ENCODE peak calls at places on chromosomes 11 and 22, in seven cellular contexts. B, E, J, I, R, V and H are unnamed samples.

GRCh38 chr11:73310661-73311393 is 2.8 kb downstream of the ARHGEF17 start:
- DNase-seq in B (no peak), E (no peak), J (no peak), I (no peak), R (no peak), V (no peak), H (no peak)

GRCh38 chr22:24768537-24769374 is 5.8 kb downstream of the PIWIL3 start:
- DNase-seq in B (peak; percentile 38), E (peak; percentile 85), J (no peak), I (peak; percentile 55), R (no peak), V (no peak), H (no peak)

GRCh38 chr11:122108192-122108799 is 7.7 kb downstream of the BLID start:
- DNase-seq in B (peak; percentile 36), E (no peak), J (peak; percentile 2), I (peak; percentile 29), R (no peak), V (no peak), H (no peak)

GRCh38 chr22:27129266-27129665 is 471.9 kb downstream of the MIAT start:
- DNase-seq in B (no peak), E (no peak), J (no peak), I (no peak), R (no peak), V (no peak), H (no peak)

GRCh38 chr11:61626580-61627380 is 45.9 kb upstream of the SYT7 start:
- DNase-seq in B (no peak), E (no peak), J (no peak), I (peak; percentile 34), R (no peak), V (no peak), H (no peak)

GRCh38 chr11:19422257-19422656 is 181.5 kb upstream of the E2F8 start:
- DNase-seq in B (no peak), E (no peak), J (no peak), I (no peak), R (no peak), V (no peak), H (no peak)

GRCh38 chr11:106047636-106048035 is 25.6 kb upstream of the MSANTD4 start:
- DNase-seq in B (no peak), E (no peak), J (no peak), I (no peak), R (no peak), V (no peak), H (no peak)

GRCh38 chr11:65662247-65662801 is 392 bp downstream of the RELA start:
- DNase-seq in B (no peak), E (no peak), J (no peak), I (no peak), R (no peak), V (no peak), H (no peak)

GRCh38 chr11:15969281-15969680 is 387.1 kb downstream of the SOX6 start:
- DNase-seq in B (peak; percentile 67), E (no peak), J (no peak), I (peak; percentile 43), R (no peak), V (peak; percentile 32), H (no peak)

GRCh38 chr11:47398011-47398410 is 10.4 kb upstream of the SLC39A13 start:
- DNase-seq in B (no peak), E (no peak), J (peak; percentile 5), I (no peak), R (no peak), V (no peak), H (no peak)

GRCh38 chr22:24555160-24555495 is 190 bp upstream of the GUCD1 start:
- DNase-seq in B (peak; percentile 94), E (peak; percentile 99), J (peak; percentile 94), I (peak; percentile 96), R (peak; percentile 99), V (peak; percentile 92), H (peak; percentile 97)

GRCh38 chr11:75563978-75564552 is 2.0 kb downstream of the SERPINH1 start:
- DNase-seq in B (peak; percentile 81), E (no peak), J (no peak), I (peak; percentile 45), R (no peak), V (no peak), H (no peak)

GRCh38 chr11:75563501-75563977 is 1.5 kb downstream of the SERPINH1 start:
- DNase-seq in B (no peak), E (no peak), J (no peak), I (no peak), R (no peak), V (no peak), H (no peak)

GRCh38 chr11:75565916-75566762 is 4.1 kb downstream of the SERPINH1 start:
- DNase-seq in B (no peak), E (no peak), J (no peak), I (no peak), R (no peak), V (no peak), H (no peak)

GRCh38 chr11:75566763-75567279 is 4.8 kb downstream of the SERPINH1 start:
- DNase-seq in B (no peak), E (no peak), J (no peak), I (no peak), R (no peak), V (no peak), H (no peak)

GRCh38 chr11:75565221-75565814 is 3.3 kb downstream of the SERPINH1 start:
- DNase-seq in B (no peak), E (no peak), J (no peak), I (peak; percentile 57), R (no peak), V (no peak), H (no peak)
- TF ChIP-seq POLR2AphosphoS5 in B (no peak), E (no peak), J (no peak), I (no peak), R (peak; percentile 12), V (no peak), H (no peak)

DNA sequence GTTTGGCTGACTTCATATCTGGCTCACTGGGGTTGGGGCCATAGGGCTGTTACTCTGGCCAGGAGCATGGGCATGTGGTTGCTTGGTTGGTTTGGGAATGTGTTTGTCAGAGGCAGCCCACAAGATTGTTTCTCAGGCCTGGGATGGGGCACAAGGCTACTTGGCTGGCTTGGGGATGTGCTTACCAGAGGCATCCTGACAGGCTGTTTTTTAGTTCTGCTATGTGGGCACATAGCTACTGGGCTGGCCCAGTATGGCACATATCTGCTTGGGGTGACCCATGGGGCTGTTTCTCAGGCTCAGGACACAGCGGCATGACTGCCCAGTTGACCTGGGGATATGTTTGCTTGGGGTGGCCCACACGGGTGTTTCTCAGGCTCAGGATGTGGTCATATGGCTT is 94.6 kb upstream of the PGR start:
- DNase-seq in B (no peak), E (no peak), J (no peak), I (no peak), R (no peak), V (no peak), H (no peak)
- TF ChIP-seq TAF1 in B (no peak), E (no peak), J (no peak), I (no peak), R (no peak), V (no peak), H (no peak)

GRCh38 chr11:46239801-46240061 is 37.7 kb upstream of the CREB3L1 start:
- DNase-seq in B (no peak), E (no peak), J (no peak), I (no peak), R (no peak), V (no peak), H (no peak)

GRCh38 chr11:46238967-46239800 is 38.3 kb upstream of the CREB3L1 start:
- DNase-seq in B (peak; percentile 78), E (peak; percentile 94), J (peak; percentile 83), I (peak; percentile 40), R (peak; percentile 83), V (no peak), H (peak; percentile 83)

GRCh38 chr11:46237248-46238077 is 40.0 kb upstream of the CREB3L1 start:
- DNase-seq in B (peak; percentile 87), E (peak; percentile 87), J (peak; percentile 42), I (no peak), R (peak; percentile 61), V (no peak), H (peak; percentile 48)

GRCh38 chr11:46236918-46237247 is 40.6 kb upstream of the CREB3L1 start:
- DNase-seq in B (no peak), E (no peak), J (no peak), I (no peak), R (no peak), V (no peak), H (no peak)

GRCh38 chr11:46238078-46238966 is 39.1 kb upstream of the CREB3L1 start:
- DNase-seq in B (peak; percentile 75), E (peak; percentile 87), J (peak; percentile 52), I (no peak), R (no peak), V (no peak), H (peak; percentile 51)
- TF ChIP-seq POLR2AphosphoS5 in B (no peak), E (no peak), J (no peak), I (no peak), R (no peak), V (no peak), H (no peak)

GRCh38 chr11:2777871-2778629 is 78.3 kb upstream of the KCNQ1OT1 start:
- DNase-seq in B (peak; percentile 57), E (peak; percentile 66), J (no peak), I (no peak), R (no peak), V (no peak), H (no peak)

GRCh38 chr11:2778630-2779498 is 79.1 kb upstream of the KCNQ1OT1 start:
- DNase-seq in B (peak; percentile 85), E (peak; percentile 93), J (peak; percentile 28), I (peak; percentile 66), R (no peak), V (no peak), H (peak; percentile 70)

GRCh38 chr11:2776351-2777061 is 76.7 kb upstream of the KCNQ1OT1 start:
- DNase-seq in B (no peak), E (no peak), J (no peak), I (no peak), R (no peak), V (no peak), H (no peak)

GRCh38 chr11:2775626-2776350 is 76.0 kb upstream of the KCNQ1OT1 start:
- DNase-seq in B (no peak), E (no peak), J (no peak), I (no peak), R (no peak), V (no peak), H (no peak)

GRCh38 chr11:2777396-2777795 is 77.6 kb upstream of the KCNQ1OT1 start:
- DNase-seq in B (no peak), E (no peak), J (no peak), I (no peak), R (no peak), V (no peak), H (no peak)
- TF ChIP-seq TAF1 in B (no peak), E (no peak), J (no peak), I (no peak), R (no peak), V (no peak), H (no peak)

GRCh38 chr11:8596504-8597046 is 2.5 kb upstream of the STK33 start:
- DNase-seq in B (no peak), E (no peak), J (no peak), I (no peak), R (no peak), V (no peak), H (no peak)

GRCh38 chr11:8593455-8593854 is 573 bp downstream of the STK33 start:
- DNase-seq in B (no peak), E (peak; percentile 16), J (no peak), I (no peak), R (no peak), V (no peak), H (no peak)

GRCh38 chr11:8597182-8597581 is 3.2 kb upstream of the STK33 start:
- DNase-seq in B (no peak), E (no peak), J (no peak), I (no peak), R (no peak), V (no peak), H (no peak)

GRCh38 chr11:8593935-8594909 is at the start of gene STK33:
- DNase-seq in B (peak; percentile 19), E (peak; percentile 85), J (peak; percentile 78), I (peak; percentile 43), R (peak; percentile 27), V (no peak), H (peak; percentile 80)
- TF ChIP-seq POLR2AphosphoS5 in B (no peak), E (peak; percentile 37), J (peak; percentile 69), I (peak; percentile 28), R (no peak), V (peak; percentile 63), H (peak; percentile 40)